ENCODE peak calls at places on chromosome 3, in four cellular contexts. I, C, J and Q are unnamed samples. For H3K36me3, the result is how much of the 10 kb centered on the place peaks cover.

GRCh38 chr3:43855674-43856299 is 165.0 kb downstream of the ABHD5 start:
- DNase-seq in I (peak), C (peak), J (peak), Q (no peak)

GRCh38 chr3:114660124-114660523 is 366.3 kb downstream of the TIGIT start:
- DNase-seq in I (no peak), C (no peak), J (no peak), Q (no peak)

GRCh38 chr3:177852001-177852400 is 654.7 kb upstream of the TBL1XR1 start:
- DNase-seq in I (no peak), C (no peak), J (no peak), Q (no peak)

GRCh38 chr3:128629936-128630335 is 20.7 kb downstream of the RPN1 start:
- DNase-seq in I (no peak), C (no peak), J (no peak), Q (no peak)

GRCh38 chr3:87132801-87133200 is 94.3 kb upstream of the CHMP2B start:
- DNase-seq in I (no peak), C (no peak), J (no peak), Q (no peak)

GRCh38 chr3:23644099-23644498 is 161.7 kb upstream of the UBE2E1 start:
- DNase-seq in I (no peak), C (no peak), J (no peak), Q (no peak)

GRCh38 chr3:141049681-141050080 is 1.5 kb upstream of the SPSB4 start:
- DNase-seq in I (no peak), C (peak), J (no peak), Q (no peak)

GRCh38 chr3:8482960-8483665 is 18.5 kb upstream of the LMCD1 start:
- DNase-seq in I (peak), C (peak), J (no peak), Q (no peak)

GRCh38 chr3:176351408-176351807 is 845.9 kb downstream of the TBL1XR1 start:
- DNase-seq in I (no peak), C (no peak), J (no peak), Q (no peak)

GRCh38 chr3:107124885-107125284 is 252.4 kb upstream of the CCDC54 start:
- DNase-seq in I (peak), C (no peak), J (no peak), Q (no peak)

GRCh38 chr3:50078622-50079021 is 10.1 kb upstream of the RBM5 start:
- DNase-seq in I (no peak), C (no peak), J (no peak), Q (no peak)

GRCh38 chr3:47573190-47574172 is 5.2 kb downstream of the CSPG5 start:
- DNase-seq in I (no peak), C (peak), J (peak), Q (no peak)

GRCh38 chr3:184414418-184415228 is 34.8 kb downstream of the CHRD start:
- DNase-seq in I (no peak), C (no peak), J (no peak), Q (no peak)

GRCh38 chr3:127580327-127581060 is 10.0 kb downstream of the TPRA1 start:
- DNase-seq in I (no peak), C (peak), J (no peak), Q (no peak)

GRCh38 chr3:189806171-189806951 is 175.2 kb downstream of the TP63 start:
- DNase-seq in I (no peak), C (peak), J (peak), Q (no peak)

GRCh38 chr3:194671511-194671899 is 486 bp downstream of the LSG1 start:
- DNase-seq in I (peak), C (peak), J (peak), Q (no peak)

GRCh38 chr3:96183871-96184270 is 630.5 kb upstream of the EPHA6 start:
- DNase-seq in I (no peak), C (no peak), J (no peak), Q (no peak)

GRCh38 chr3:48548165-48548564 is 8.4 kb downstream of the PFKFB4 start:
- DNase-seq in I (no peak), C (no peak), J (no peak), Q (no peak)

GRCh38 chr3:23993556-23994246 is 48.6 kb downstream of the NR1D2 start:
- DNase-seq in I (no peak), C (no peak), J (no peak), Q (no peak)

GRCh38 chr3:45551214-45552010 is 43.1 kb upstream of the LIMD1 start:
- DNase-seq in I (peak), C (peak), J (no peak), Q (no peak)

GRCh38 chr3:124248471-124249028 is 256.6 kb upstream of the ROPN1 start:
- DNase-seq in I (peak), C (peak), J (no peak), Q (no peak)

GRCh38 chr3:64627471-64628321 is 60.1 kb downstream of the ADAMTS9 start:
- DNase-seq in I (no peak), C (no peak), J (no peak), Q (no peak)

GRCh38 chr3:145182196-145182911 is 978.6 kb downstream of the PLOD2 start:
- DNase-seq in I (no peak), C (no peak), J (no peak), Q (no peak)

GRCh38 chr3:184635774-184636173 is 74.2 kb downstream of the EPHB3 start:
- DNase-seq in I (no peak), C (peak), J (no peak), Q (no peak)

GRCh38 chr3:186849392-186849975 is 7.0 kb downstream of the ADIPOQ start:
- DNase-seq in I (peak), C (no peak), J (peak), Q (no peak)

GRCh38 chr3:141905129-141905528 is 28.7 kb downstream of the ATP1B3 start:
- DNase-seq in I (no peak), C (no peak), J (no peak), Q (no peak)

GRCh38 chr3:160403028-160403545 is 3.6 kb downstream of the SMC4 start:
- DNase-seq in I (peak), C (no peak), J (no peak), Q (no peak)

GRCh38 chr3:16329792-16330061 is 64.7 kb downstream of the OXNAD1 start:
- DNase-seq in I (no peak), C (no peak), J (no peak), Q (no peak)

GRCh38 chr3:48680811-48681540 is 4.7 kb downstream of the NCKIPSD start:
- DNase-seq in I (no peak), C (peak), J (no peak), Q (no peak)

GRCh38 chr3:147410126-147410517 is 957 bp downstream of the ZIC1 start:
- DNase-seq in I (no peak), C (peak), J (no peak), Q (no peak)

GRCh38 chr3:42895332-42895868 is 10.5 kb upstream of the ZNF662 start:
- DNase-seq in I (no peak), C (no peak), J (no peak), Q (no peak)

GRCh38 chr3:134074790-134075567 is 45.3 kb upstream of the SLCO2A1 start:
- DNase-seq in I (no peak), C (no peak), J (no peak), Q (no peak)

GRCh38 chr3:121970047-121970446 is 52.0 kb downstream of the ILDR1 start:
- DNase-seq in I (no peak), C (no peak), J (no peak), Q (no peak)

GRCh38 chr3:126432361-126432760 is 37.7 kb downstream of the CFAP100 start:
- DNase-seq in I (no peak), C (no peak), J (no peak), Q (no peak)

GRCh38 chr3:87088984-87089841 is 98.3 kb upstream of the VGLL3 start:
- DNase-seq in I (peak), C (peak), J (no peak), Q (no peak)

GRCh38 chr3:108410531-108410984 is 99.8 kb downstream of the MYH15 start:
- DNase-seq in I (no peak), C (no peak), J (no peak), Q (no peak)

GRCh38 chr3:159896543-159896942 is 92.1 kb upstream of the IL12A start:
- DNase-seq in I (no peak), C (no peak), J (no peak), Q (no peak)

GRCh38 chr3:100165926-100166550 is 51.7 kb upstream of the FILIP1L start:
- DNase-seq in I (no peak), C (no peak), J (no peak), Q (no peak)

DNA sequence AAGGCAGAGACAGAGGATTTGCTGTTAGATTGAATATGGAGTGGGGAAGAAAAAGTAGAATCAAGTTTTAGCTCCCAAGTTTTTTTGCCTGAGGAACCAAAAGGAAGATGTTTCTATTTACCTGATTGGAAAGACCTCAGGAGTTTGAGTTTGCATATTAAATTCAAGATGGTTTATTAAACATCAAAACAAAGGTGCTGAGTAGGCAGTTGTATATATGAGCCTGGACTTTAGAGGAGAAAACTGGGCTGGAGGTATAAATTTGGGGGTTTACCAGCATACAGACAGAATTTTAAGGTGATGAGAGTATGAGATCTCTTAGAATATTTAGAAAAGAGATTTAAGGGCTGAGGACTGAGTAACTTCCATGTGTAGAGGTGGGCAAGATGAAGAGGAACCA is 38.2 kb downstream of the GMPS start:
- DNase-seq in I (no peak), C (no peak), J (no peak), Q (no peak)
- H3K36me3 ChIP-seq in I (half or more), C (half or more), J (under half), Q (under half)

GRCh38 chr3:123150449-123150954 is 51.2 kb upstream of the SEC22A start:
- DNase-seq in I (no peak), C (no peak), J (no peak), Q (no peak)
- H3K36me3 ChIP-seq in I (under half), C (half or more), J (under half), Q (under half)

DNA sequence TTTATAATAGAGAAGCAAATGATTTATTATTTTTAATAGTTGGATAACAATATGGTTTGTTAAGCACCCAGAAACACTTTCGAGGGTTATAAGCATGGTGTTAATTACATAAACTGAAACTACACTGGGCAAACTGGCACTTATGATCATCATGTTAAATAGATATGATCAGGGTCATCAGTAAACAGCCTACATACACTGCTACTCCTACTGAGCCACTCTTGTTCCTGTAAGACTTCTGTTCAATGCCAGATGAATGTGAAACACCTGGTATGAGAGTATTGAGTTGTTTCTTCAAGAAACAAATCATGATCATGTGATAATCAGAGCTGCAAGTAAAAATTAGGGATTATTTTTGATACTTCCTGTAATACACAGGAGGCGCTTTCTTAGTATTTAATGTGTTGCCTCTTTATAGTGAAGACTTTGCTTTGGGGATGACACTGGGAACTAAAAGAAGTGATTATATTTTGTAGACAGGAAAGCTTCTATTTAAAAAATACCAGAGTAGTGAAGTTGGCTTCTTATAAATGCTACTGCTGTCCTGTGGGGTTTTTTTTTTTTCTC is 32.3 kb upstream of the UTS2B start:
- DNase-seq in I (no peak), C (no peak), J (no peak), Q (no peak)
- H3K36me3 ChIP-seq in I (half or more), C (half or more), J (under half), Q (under half)

GRCh38 chr3:5218815-5219214 is 31.3 kb downstream of the EDEM1 start:
- DNase-seq in I (no peak), C (no peak), J (no peak), Q (no peak)
- H3K36me3 ChIP-seq in I (under half), C (under half), J (under half), Q (under half)